ENCODE peak calls at places on chromosomes 3 and 15, in five cellular contexts. One of them, this sample, is unnamed.

GRCh38 chr3:13204177-13204581 is 130.9 kb upstream of the IQSEC1 start:
- DNase-seq in pancreas: no peak
- DNase-seq in cardiac fibroblast: no peak
- DNase-seq in GM23338: peak
- DNase-seq in testis: no peak
- DNase-seq in this sample: no peak

GRCh38 chr15:70863450-70864218 is 9.7 kb upstream of the LARP6 start:
- DNase-seq in pancreas: no peak
- DNase-seq in cardiac fibroblast: peak
- DNase-seq in GM23338: no peak
- DNase-seq in testis: no peak
- DNase-seq in this sample: peak

GRCh38 chr3:162489853-162490252 is 993.2 kb downstream of the OTOL1 start:
- DNase-seq in pancreas: no peak
- DNase-seq in cardiac fibroblast: no peak
- DNase-seq in GM23338: peak
- DNase-seq in testis: peak
- DNase-seq in this sample: peak

GRCh38 chr3:24048843-24049242 is 103.8 kb downstream of the NR1D2 start:
- DNase-seq in pancreas: no peak
- DNase-seq in cardiac fibroblast: peak
- DNase-seq in GM23338: no peak
- DNase-seq in testis: no peak
- DNase-seq in this sample: no peak

GRCh38 chr15:29925227-29926082 is 103.2 kb upstream of the TJP1 start:
- DNase-seq in pancreas: no peak
- DNase-seq in cardiac fibroblast: peak
- DNase-seq in GM23338: peak
- DNase-seq in testis: peak
- DNase-seq in this sample: peak

GRCh38 chr3:25575001-25575400 is 89.7 kb downstream of the TOP2B start:
- DNase-seq in pancreas: no peak
- DNase-seq in cardiac fibroblast: no peak
- DNase-seq in GM23338: no peak
- DNase-seq in testis: no peak
- DNase-seq in this sample: no peak

GRCh38 chr15:40054746-40055575 is 16.0 kb upstream of the SRP14 start:
- DNase-seq in pancreas: peak
- DNase-seq in cardiac fibroblast: peak
- DNase-seq in GM23338: no peak
- DNase-seq in testis: no peak
- DNase-seq in this sample: no peak

GRCh38 chr15:22806664-22807063 is 20.2 kb downstream of the NIPA1 start:
- DNase-seq in pancreas: no peak
- DNase-seq in cardiac fibroblast: no peak
- DNase-seq in GM23338: no peak
- DNase-seq in testis: no peak
- DNase-seq in this sample: no peak

GRCh38 chr3:44042772-44043171 is 198.9 kb upstream of the TOPAZ1 start:
- DNase-seq in pancreas: no peak
- DNase-seq in cardiac fibroblast: no peak
- DNase-seq in GM23338: no peak
- DNase-seq in testis: no peak
- DNase-seq in this sample: no peak

GRCh38 chr3:141656771-141657170 is 81.3 kb upstream of the RNF7 start:
- DNase-seq in pancreas: no peak
- DNase-seq in cardiac fibroblast: peak
- DNase-seq in GM23338: no peak
- DNase-seq in testis: no peak
- DNase-seq in this sample: no peak

GRCh38 chr3:174439621-174440349 is 419.3 kb upstream of the NAALADL2 start:
- DNase-seq in pancreas: no peak
- DNase-seq in cardiac fibroblast: peak
- DNase-seq in GM23338: peak
- DNase-seq in testis: peak
- DNase-seq in this sample: peak

GRCh38 chr15:96329403-96329981 is 1.0 kb upstream of the NR2F2 start:
- DNase-seq in pancreas: no peak
- DNase-seq in cardiac fibroblast: peak
- DNase-seq in GM23338: no peak
- DNase-seq in testis: no peak
- DNase-seq in this sample: no peak

GRCh38 chr3:136237961-136238649 is 12.0 kb upstream of the PCCB start:
- DNase-seq in pancreas: no peak
- DNase-seq in cardiac fibroblast: no peak
- DNase-seq in GM23338: peak
- DNase-seq in testis: no peak
- DNase-seq in this sample: no peak

GRCh38 chr15:79197285-79197684 is 85.2 kb upstream of the ANKRD34C start:
- DNase-seq in pancreas: no peak
- DNase-seq in cardiac fibroblast: no peak
- DNase-seq in GM23338: peak
- DNase-seq in testis: no peak
- DNase-seq in this sample: no peak

GRCh38 chr3:27644936-27645335 is 77.2 kb downstream of the EOMES start:
- DNase-seq in pancreas: no peak
- DNase-seq in cardiac fibroblast: no peak
- DNase-seq in GM23338: no peak
- DNase-seq in testis: no peak
- DNase-seq in this sample: no peak

GRCh38 chr3:114850913-114851312 is 296.2 kb downstream of the ZBTB20 start:
- DNase-seq in pancreas: no peak
- DNase-seq in cardiac fibroblast: no peak
- DNase-seq in GM23338: no peak
- DNase-seq in testis: no peak
- DNase-seq in this sample: no peak

GRCh38 chr15:43144512-43144911 is 11.1 kb downstream of the TMEM62 start:
- DNase-seq in pancreas: no peak
- DNase-seq in cardiac fibroblast: no peak
- DNase-seq in GM23338: no peak
- DNase-seq in testis: no peak
- DNase-seq in this sample: no peak

GRCh38 chr3:57397175-57398026 is 104.9 kb upstream of the ASB14 start:
- DNase-seq in pancreas: no peak
- DNase-seq in cardiac fibroblast: peak
- DNase-seq in GM23338: peak
- DNase-seq in testis: peak
- DNase-seq in this sample: peak

GRCh38 chr3:99674086-99674789 is 35.8 kb downstream of the COL8A1 start:
- DNase-seq in pancreas: no peak
- DNase-seq in cardiac fibroblast: peak
- DNase-seq in GM23338: no peak
- DNase-seq in testis: no peak
- DNase-seq in this sample: peak

GRCh38 chr3:15260531-15260930 is 54.5 kb downstream of the CAPN7 start:
- DNase-seq in pancreas: no peak
- DNase-seq in cardiac fibroblast: no peak
- DNase-seq in GM23338: no peak
- DNase-seq in testis: no peak
- DNase-seq in this sample: no peak

GRCh38 chr3:14317057-14317553 is 85.3 kb upstream of the SLC6A6 start:
- DNase-seq in pancreas: no peak
- DNase-seq in cardiac fibroblast: no peak
- DNase-seq in GM23338: peak
- DNase-seq in testis: no peak
- DNase-seq in this sample: peak

GRCh38 chr3:132180337-132180791 is 136.8 kb upstream of the ACP3 start:
- DNase-seq in pancreas: no peak
- DNase-seq in cardiac fibroblast: peak
- DNase-seq in GM23338: peak
- DNase-seq in testis: no peak
- DNase-seq in this sample: peak

GRCh38 chr3:64691051-64691450 is 3.3 kb upstream of the ADAMTS9 start:
- DNase-seq in pancreas: no peak
- DNase-seq in cardiac fibroblast: peak
- DNase-seq in GM23338: no peak
- DNase-seq in testis: no peak
- DNase-seq in this sample: peak

GRCh38 chr3:3765661-3766060 is 33.6 kb upstream of the LRRN1 start:
- DNase-seq in pancreas: no peak
- DNase-seq in cardiac fibroblast: no peak
- DNase-seq in GM23338: no peak
- DNase-seq in testis: no peak
- DNase-seq in this sample: no peak

DNA sequence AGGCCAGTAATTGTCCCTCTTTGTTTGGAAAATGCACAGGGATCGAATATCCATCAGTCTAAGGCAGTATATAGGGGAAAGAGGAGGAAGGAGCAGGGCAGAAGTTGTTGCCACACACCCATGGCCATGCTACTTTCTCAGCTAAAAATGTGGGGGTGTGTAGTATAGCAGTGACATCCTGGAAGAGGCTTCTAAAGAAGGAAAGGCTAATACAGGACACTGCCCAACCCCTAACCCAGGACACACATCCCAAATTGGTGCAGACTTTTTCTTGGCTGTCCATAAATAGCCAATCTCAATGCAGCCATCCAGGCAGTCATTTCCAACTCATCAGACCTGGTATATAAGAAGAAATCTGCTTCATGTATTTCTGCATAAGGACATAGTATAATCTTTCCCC is 33.1 kb upstream of the LRRN1 start:
- DNase-seq in pancreas: no peak
- DNase-seq in cardiac fibroblast: no peak
- DNase-seq in GM23338: no peak
- DNase-seq in testis: no peak
- DNase-seq in this sample: no peak
- TF ChIP-seq CTCF in pancreas: no peak
- TF ChIP-seq CTCF in cardiac fibroblast: no peak
- TF ChIP-seq CTCF in GM23338: no peak
- TF ChIP-seq CTCF in testis: no peak
- TF ChIP-seq CTCF in this sample: no peak

GRCh38 chr15:52336530-52336929 is 40.9 kb upstream of the MYO5C start:
- DNase-seq in pancreas: no peak
- DNase-seq in cardiac fibroblast: no peak
- DNase-seq in GM23338: peak
- DNase-seq in testis: no peak
- DNase-seq in this sample: no peak
- TF ChIP-seq CTCF in pancreas: no peak
- TF ChIP-seq CTCF in cardiac fibroblast: no peak
- TF ChIP-seq CTCF in GM23338: peak
- TF ChIP-seq CTCF in testis: no peak
- TF ChIP-seq CTCF in this sample: no peak

DNA sequence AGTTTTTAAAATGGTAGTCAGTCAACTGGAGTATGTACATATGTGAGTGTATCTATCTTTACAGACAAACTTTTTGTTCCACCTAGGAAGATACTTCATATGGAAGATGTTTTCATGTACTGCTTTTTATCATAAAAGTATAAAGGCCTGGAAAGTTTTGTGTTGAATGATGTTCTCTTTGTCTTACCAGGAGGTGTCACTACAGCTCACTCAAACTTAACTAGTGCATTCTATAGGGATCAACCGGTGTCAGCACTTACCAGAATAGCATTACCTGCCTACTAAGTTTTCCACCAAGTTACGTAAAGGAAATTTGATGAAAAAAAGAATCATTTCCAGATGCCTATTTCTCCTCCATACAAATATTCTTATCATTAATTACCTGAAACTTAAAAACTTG is 522.6 kb upstream of the SEMA6D start:
- DNase-seq in pancreas: no peak
- DNase-seq in cardiac fibroblast: peak
- DNase-seq in GM23338: peak
- DNase-seq in testis: no peak
- DNase-seq in this sample: no peak
- TF ChIP-seq CTCF in pancreas: no peak
- TF ChIP-seq CTCF in cardiac fibroblast: peak
- TF ChIP-seq CTCF in GM23338: peak
- TF ChIP-seq CTCF in testis: no peak
- TF ChIP-seq CTCF in this sample: no peak

GRCh38 chr3:126557761-126558160 is 971 bp downstream of the C3orf22 start:
- DNase-seq in pancreas: no peak
- DNase-seq in cardiac fibroblast: no peak
- DNase-seq in GM23338: no peak
- DNase-seq in testis: peak
- DNase-seq in this sample: no peak

GRCh38 chr3:126557415-126557745 is 1.4 kb downstream of the C3orf22 start:
- DNase-seq in pancreas: no peak
- DNase-seq in cardiac fibroblast: no peak
- DNase-seq in GM23338: no peak
- DNase-seq in testis: peak
- DNase-seq in this sample: no peak

GRCh38 chr3:126556637-126557414 is 1.9 kb downstream of the C3orf22 start:
- DNase-seq in pancreas: no peak
- DNase-seq in cardiac fibroblast: no peak
- DNase-seq in GM23338: no peak
- DNase-seq in testis: peak
- DNase-seq in this sample: no peak

GRCh38 chr3:126554560-126555525 is 3.9 kb downstream of the C3orf22 start:
- DNase-seq in pancreas: no peak
- DNase-seq in cardiac fibroblast: no peak
- DNase-seq in GM23338: no peak
- DNase-seq in testis: no peak
- DNase-seq in this sample: no peak

DNA sequence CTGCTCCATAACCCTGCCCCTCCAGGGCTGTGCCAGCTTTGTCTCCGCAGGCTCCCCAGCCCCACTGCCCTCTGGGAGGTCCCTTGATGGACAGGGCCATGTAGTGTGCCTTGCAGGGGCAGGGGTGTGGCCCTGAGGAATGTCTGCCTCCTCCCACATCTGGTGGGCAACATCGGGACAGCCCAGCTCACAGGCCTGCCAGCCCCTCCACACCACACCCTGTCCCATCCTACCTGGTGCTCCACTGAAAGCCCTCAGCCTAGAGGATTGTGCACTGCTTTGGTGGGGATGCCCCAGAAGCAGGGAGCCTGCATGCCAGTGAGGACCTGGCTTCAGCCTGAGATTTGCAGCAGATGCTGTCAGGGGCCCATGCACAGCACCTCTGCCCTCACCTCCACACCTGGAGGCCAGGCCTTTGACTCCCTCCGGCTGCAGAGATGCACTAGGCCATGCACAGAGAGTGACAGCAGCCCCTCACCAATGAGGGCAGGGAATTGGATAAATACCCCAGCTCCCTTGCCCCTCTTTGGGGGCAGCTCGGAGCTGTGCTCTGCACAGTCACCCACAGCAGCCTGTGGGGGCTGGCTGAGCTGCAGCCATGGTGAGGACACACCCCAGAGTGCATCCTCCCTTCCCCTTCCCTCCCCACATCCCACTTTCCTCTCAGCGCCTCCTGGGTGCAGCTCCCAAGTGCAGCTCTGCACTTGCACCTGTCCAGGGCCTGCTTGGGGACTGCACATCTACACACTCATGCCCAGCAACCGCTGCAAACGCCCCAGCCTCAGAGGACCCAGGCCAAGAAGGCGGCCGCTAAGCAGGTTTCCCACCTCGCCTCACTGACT is 2.7 kb downstream of the C3orf22 start:
- DNase-seq in pancreas: no peak
- DNase-seq in cardiac fibroblast: no peak
- DNase-seq in GM23338: no peak
- DNase-seq in testis: no peak
- DNase-seq in this sample: no peak
- TF ChIP-seq CTCF in pancreas: no peak
- TF ChIP-seq CTCF in cardiac fibroblast: no peak
- TF ChIP-seq CTCF in GM23338: no peak
- TF ChIP-seq CTCF in testis: no peak
- TF ChIP-seq CTCF in this sample: no peak

GRCh38 chr3:53531749-53532148 is 37.3 kb downstream of the CACNA1D start:
- DNase-seq in pancreas: no peak
- DNase-seq in cardiac fibroblast: no peak
- DNase-seq in GM23338: peak
- DNase-seq in testis: no peak
- DNase-seq in this sample: peak
- TF ChIP-seq CTCF in pancreas: no peak
- TF ChIP-seq CTCF in cardiac fibroblast: no peak
- TF ChIP-seq CTCF in GM23338: peak
- TF ChIP-seq CTCF in testis: no peak
- TF ChIP-seq CTCF in this sample: peak

This sample was measured in Calu3.